ENCODE peak calls at places on chromosomes 1 and 21, in eight cellular contexts. S is A549, C is SK-N-SH, I is ascending aorta, K is GM12865, N is NB4, Y is RWPE2, Q is mammary epithelial cell. A is an unnamed sample.

GRCh38 chr1:92882817-92883216 is 51.0 kb downstream of the RPL5 start:
- DNase-seq in S (no peak), C (peak), I (no peak), K (peak), N (peak), Y (no peak), Q (peak), A (peak)

GRCh38 chr1:14718476-14718875 is 120.0 kb downstream of the KAZN start:
- DNase-seq in S (no peak), C (no peak), I (no peak), K (no peak), N (no peak), Y (no peak), Q (no peak), A (no peak)

GRCh38 chr1:230208619-230209261 is 141.7 kb downstream of the GALNT2 start:
- DNase-seq in S (no peak), C (no peak), I (no peak), K (peak), N (no peak), Y (no peak), Q (no peak), A (no peak)

GRCh38 chr1:54268714-54269297 is 68.8 kb downstream of the MRPL37 start:
- DNase-seq in S (no peak), C (no peak), I (no peak), K (no peak), N (no peak), Y (no peak), Q (no peak), A (no peak)

GRCh38 chr1:39048745-39049370 is 22.7 kb downstream of the NDUFS5 start:
- DNase-seq in S (no peak), C (no peak), I (no peak), K (peak), N (no peak), Y (no peak), Q (no peak), A (no peak)

GRCh38 chr1:234531181-234532132 is 52.5 kb upstream of the TARBP1 start:
- DNase-seq in S (no peak), C (no peak), I (no peak), K (no peak), N (no peak), Y (no peak), Q (peak), A (peak)

GRCh38 chr1:110032327-110032726 is 2.1 kb upstream of the STRIP1 start:
- DNase-seq in S (no peak), C (no peak), I (no peak), K (no peak), N (no peak), Y (no peak), Q (no peak), A (no peak)

GRCh38 chr1:185438936-185439335 is 121.9 kb upstream of the IVNS1ABP start:
- DNase-seq in S (no peak), C (no peak), I (no peak), K (no peak), N (no peak), Y (no peak), Q (no peak), A (no peak)

GRCh38 chr1:173162601-173163000 is 44.5 kb downstream of the TNFSF4 start:
- DNase-seq in S (no peak), C (no peak), I (no peak), K (no peak), N (no peak), Y (no peak), Q (peak), A (peak)

GRCh38 chr21:22536511-22536910 is 1538.3 kb downstream of the NCAM2 start:
- DNase-seq in S (peak), C (no peak), I (no peak), K (no peak), N (peak), Y (no peak), Q (no peak), A (peak)

GRCh38 chr1:239817801-239818200 is 273.9 kb upstream of the FMN2 start:
- DNase-seq in S (no peak), C (no peak), I (no peak), K (no peak), N (no peak), Y (no peak), Q (no peak), A (no peak)

GRCh38 chr21:29105218-29105617 is 25.2 kb upstream of the MAP3K7CL start:
- DNase-seq in S (no peak), C (no peak), I (no peak), K (no peak), N (no peak), Y (no peak), Q (peak), A (peak)

GRCh38 chr1:164757627-164758026 is 198.6 kb downstream of the PBX1 start:
- DNase-seq in S (no peak), C (no peak), I (no peak), K (no peak), N (no peak), Y (no peak), Q (no peak), A (no peak)

GRCh38 chr1:211730347-211730746 is 54.9 kb upstream of the NEK2 start:
- DNase-seq in S (no peak), C (no peak), I (no peak), K (no peak), N (no peak), Y (no peak), Q (no peak), A (no peak)

GRCh38 chr1:223363057-223363855 is 720 bp downstream of the SUSD4 start:
- DNase-seq in S (peak), C (peak), I (no peak), K (no peak), N (peak), Y (no peak), Q (no peak), A (no peak)

GRCh38 chr21:29624776-29625175 is 315.0 kb downstream of the GRIK1 start:
- DNase-seq in S (no peak), C (no peak), I (no peak), K (no peak), N (no peak), Y (no peak), Q (no peak), A (no peak)

GRCh38 chr1:161864577-161864976 is 98.5 kb downstream of the ATF6 start:
- DNase-seq in S (peak), C (no peak), I (no peak), K (no peak), N (peak), Y (no peak), Q (no peak), A (peak)

GRCh38 chr1:92795166-92795565 is 10.3 kb upstream of the EVI5 start:
- DNase-seq in S (no peak), C (no peak), I (no peak), K (no peak), N (no peak), Y (no peak), Q (no peak), A (no peak)

GRCh38 chr1:33380811-33381210 is 50.1 kb downstream of the PHC2 start:
- DNase-seq in S (no peak), C (no peak), I (no peak), K (no peak), N (no peak), Y (no peak), Q (no peak), A (no peak)

DNA sequence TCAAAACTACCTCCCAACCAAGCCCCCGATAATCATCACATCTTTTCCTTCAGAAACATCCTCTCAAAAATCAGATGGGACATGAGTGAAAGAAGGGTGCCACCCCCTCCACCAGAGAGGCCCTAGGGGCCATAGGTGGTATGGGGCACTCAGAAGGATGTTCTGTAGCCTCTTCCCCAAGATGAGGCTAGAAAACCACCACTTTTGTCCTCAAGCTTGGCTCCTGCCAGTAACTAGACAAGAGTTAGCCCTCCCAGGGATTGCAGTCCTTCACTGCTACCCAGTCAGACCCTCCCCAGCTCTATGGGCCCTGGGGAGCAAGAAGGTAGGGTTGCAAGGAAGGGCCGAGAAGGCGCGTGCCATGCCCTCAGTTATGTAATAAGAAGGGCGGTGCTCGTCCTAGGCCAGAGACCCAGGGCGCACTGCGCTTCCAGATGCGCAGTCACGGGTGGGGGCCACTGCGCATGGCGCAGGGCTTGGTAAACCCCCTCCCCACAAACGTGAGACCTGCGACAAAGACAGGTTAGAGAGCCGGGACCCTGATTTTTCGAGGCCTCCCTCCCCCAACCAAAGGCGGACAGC is 69.7 kb downstream of the CD46 start:
- DNase-seq in S (no peak), C (no peak), I (no peak), K (peak), N (no peak), Y (no peak), Q (no peak), A (no peak)
- TF ChIP-seq CTCF in S (no peak), C (no peak), I (no peak), K (no peak), N (no peak), Y (no peak), Q (no peak), A (no peak)

DNA sequence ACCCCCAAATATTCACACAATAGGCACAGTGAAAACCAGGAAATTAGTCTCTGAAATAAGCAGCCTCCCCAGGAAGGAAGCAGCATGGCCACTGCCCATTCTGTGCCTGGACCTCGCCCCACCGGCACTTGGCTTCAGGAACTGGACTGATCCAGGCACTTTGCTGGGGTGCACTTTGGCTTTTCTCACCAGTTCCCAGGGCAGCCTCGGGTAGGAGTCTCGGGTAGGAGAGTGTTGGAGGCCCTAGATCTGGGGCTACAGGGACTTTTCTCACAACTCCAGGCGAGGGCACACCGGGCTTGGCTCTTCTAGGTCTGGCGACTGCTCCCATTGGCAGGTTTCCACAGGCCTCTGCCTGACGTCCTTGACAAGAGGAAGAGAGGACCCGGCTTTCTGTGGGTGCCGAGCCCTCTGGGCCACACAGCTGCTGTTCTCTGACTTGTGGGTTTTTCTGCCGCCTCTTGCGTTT is 18.7 kb downstream of the ADARB1 start:
- DNase-seq in S (no peak), C (no peak), I (no peak), K (no peak), N (no peak), Y (no peak), Q (no peak), A (no peak)
- H3K4me3 ChIP-seq in S (no peak), C (no peak), I (no peak), K (no peak), N (no peak), Y (no peak), Q (no peak), A (no peak)

DNA sequence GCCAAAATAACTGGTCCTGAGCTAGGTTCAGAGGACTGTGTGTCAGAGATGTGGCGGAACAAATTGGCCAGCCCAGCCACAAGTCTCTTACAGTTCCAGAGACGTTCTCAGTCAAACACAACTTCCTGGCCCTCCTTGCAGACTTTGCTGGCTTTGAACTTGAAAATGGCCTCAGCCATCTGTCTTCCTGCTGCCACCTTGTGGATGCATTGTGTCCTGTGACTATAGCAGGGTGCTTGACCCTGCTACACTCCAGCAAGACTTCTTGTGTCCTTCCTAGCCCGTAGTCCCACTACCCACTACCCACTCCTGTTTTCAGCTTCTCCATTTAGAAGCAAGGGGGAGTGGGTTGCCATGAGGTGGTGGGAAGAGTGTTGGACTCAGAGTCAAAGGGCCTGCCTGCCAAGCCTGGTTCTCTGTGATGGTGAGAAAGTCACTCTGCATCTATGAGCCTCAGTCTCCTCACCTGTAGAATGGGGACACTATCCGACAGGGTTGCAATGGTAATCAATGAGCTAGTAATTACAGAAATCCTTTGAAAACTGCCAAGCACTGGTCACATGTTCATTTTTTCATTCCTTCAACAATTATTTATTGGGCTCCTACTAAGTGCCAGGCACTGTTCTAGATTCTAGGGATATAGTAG is 109.9 kb downstream of the IGSF21 start:
- DNase-seq in S (peak), C (peak), I (no peak), K (peak), N (peak), Y (no peak), Q (no peak), A (peak)
- TF ChIP-seq CTCF in S (peak), C (peak), I (no peak), K (peak), N (peak), Y (peak), Q (peak), A (peak)

GRCh38 chr1:183040600-183040999 is 17.4 kb downstream of the LAMC1 start:
- DNase-seq in S (no peak), C (peak), I (no peak), K (no peak), N (no peak), Y (no peak), Q (no peak), A (no peak)
- H3K4me3 ChIP-seq in S (no peak), C (no peak), I (no peak), K (no peak), N (no peak), Y (no peak), Q (no peak), A (no peak)

GRCh38 chr21:36460866-36461265 is 19.1 kb downstream of the CLDN14 start:
- DNase-seq in S (no peak), C (no peak), I (no peak), K (no peak), N (no peak), Y (no peak), Q (no peak), A (no peak)

GRCh38 chr21:36461277-36461917 is 18.5 kb downstream of the CLDN14 start:
- DNase-seq in S (no peak), C (no peak), I (no peak), K (no peak), N (no peak), Y (no peak), Q (no peak), A (no peak)

GRCh38 chr21:36456714-36457399 is 23.1 kb downstream of the CLDN14 start:
- DNase-seq in S (no peak), C (no peak), I (no peak), K (peak), N (no peak), Y (peak), Q (no peak), A (peak)

GRCh38 chr21:36461918-36462486 is 17.9 kb downstream of the CLDN14 start:
- DNase-seq in S (no peak), C (no peak), I (no peak), K (no peak), N (no peak), Y (no peak), Q (peak), A (peak)

GRCh38 chr21:36459098-36459497 is 20.8 kb downstream of the CLDN14 start:
- DNase-seq in S (no peak), C (no peak), I (no peak), K (no peak), N (no peak), Y (no peak), Q (no peak), A (no peak)
- TF ChIP-seq CTCF in S (no peak), C (no peak), I (no peak), K (no peak), N (no peak), Y (no peak), Q (no peak), A (no peak)

DNA sequence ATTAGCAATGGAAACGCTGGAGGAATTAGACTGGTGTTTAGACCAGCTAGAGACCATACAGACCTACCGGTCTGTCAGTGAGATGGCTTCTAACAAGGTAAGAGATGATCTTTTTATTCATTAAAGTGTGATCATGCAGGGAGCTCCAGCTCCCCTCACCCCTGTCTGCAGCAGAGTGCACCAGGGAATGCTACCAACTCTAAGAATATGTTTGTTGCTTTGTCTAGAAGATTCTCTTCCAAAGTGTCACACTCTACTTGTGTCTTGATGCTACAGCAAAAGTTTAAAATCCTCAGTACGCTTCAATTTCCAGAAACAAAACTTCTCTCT is 201.5 kb upstream of the SGIP1 start:
- DNase-seq in S (no peak), C (no peak), I (no peak), K (no peak), N (no peak), Y (no peak), Q (no peak), A (no peak)
- H3K4me3 ChIP-seq in S (peak), C (peak), I (peak), K (peak), N (peak), Y (no peak), Q (no peak), A (peak)

GRCh38 chr1:193069748-193070394 is 10.5 kb downstream of the RO60 start:
- DNase-seq in S (peak), C (peak), I (no peak), K (peak), N (peak), Y (no peak), Q (no peak), A (peak)
- TF ChIP-seq CTCF in S (peak), C (peak), I (no peak), K (peak), N (peak), Y (peak), Q (peak), A (peak)

GRCh38 chr1:18411820-18412641 is 68.7 kb upstream of the KLHDC7A start:
- DNase-seq in S (no peak), C (no peak), I (no peak), K (no peak), N (no peak), Y (no peak), Q (no peak), A (no peak)
- H3K4me3 ChIP-seq in S (no peak), C (no peak), I (no peak), K (no peak), N (no peak), Y (no peak), Q (no peak), A (no peak)

A was measured in epithelial cell of esophagus.